ENCODE peak calls at places on chromosomes 4 and X, in five cellular contexts. One of them, this sample, is unnamed.

GRCh38 chr4:150280081-150280950 is 202.1 kb downstream of the DCLK2 start:
- DNase-seq in heart right ventricle: no peak
- DNase-seq in brain microvascular endothelial cell: peak; percentile 88
- DNase-seq in SK-N-SH: no peak
- DNase-seq in endodermal cell: peak; percentile 45
- DNase-seq in this sample: peak; percentile 83

GRCh38 chr4:1871471-1872021 is 353 bp downstream of the NSD2 start:
- DNase-seq in heart right ventricle: peak; percentile 16
- DNase-seq in brain microvascular endothelial cell: no peak
- DNase-seq in SK-N-SH: peak; percentile 85
- DNase-seq in endodermal cell: peak; percentile 77
- DNase-seq in this sample: no peak

GRCh38 chr4:78659264-78659663 is 107.7 kb downstream of the ANXA3 start:
- DNase-seq in brain microvascular endothelial cell: no peak
- DNase-seq in endodermal cell: no peak
- DNase-seq in heart right ventricle: peak; percentile 18
- DNase-seq in SK-N-SH: no peak
- DNase-seq in this sample: peak; percentile 78

GRCh38 chrX:150517303-150517896 is 51.0 kb upstream of the MTM1 start:
- DNase-seq in endodermal cell: no peak
- DNase-seq in brain microvascular endothelial cell: peak; percentile 26
- DNase-seq in heart right ventricle: no peak
- DNase-seq in SK-N-SH: no peak
- DNase-seq in this sample: peak; percentile 77

GRCh38 chr4:184805462-184806245 is 20.1 kb downstream of the ACSL1 start:
- DNase-seq in endodermal cell: peak; percentile 63
- DNase-seq in SK-N-SH: peak; percentile 71
- DNase-seq in brain microvascular endothelial cell: no peak
- DNase-seq in heart right ventricle: peak; percentile 87
- DNase-seq in this sample: peak; percentile 10

GRCh38 chr4:6560416-6561172 is 14.4 kb upstream of the MAN2B2 start:
- DNase-seq in brain microvascular endothelial cell: peak; percentile 47
- DNase-seq in SK-N-SH: no peak
- DNase-seq in endodermal cell: no peak
- DNase-seq in heart right ventricle: no peak
- DNase-seq in this sample: peak; percentile 31

GRCh38 chr4:99817310-99817885 is 771 bp downstream of the DAPP1 start:
- DNase-seq in brain microvascular endothelial cell: no peak
- DNase-seq in heart right ventricle: no peak
- DNase-seq in SK-N-SH: no peak
- DNase-seq in endodermal cell: no peak
- DNase-seq in this sample: no peak

GRCh38 chrX:109049416-109049815 is 313.1 kb upstream of the IRS4 start:
- DNase-seq in SK-N-SH: no peak
- DNase-seq in endodermal cell: peak; percentile 66
- DNase-seq in heart right ventricle: no peak
- DNase-seq in brain microvascular endothelial cell: no peak
- DNase-seq in this sample: no peak

GRCh38 chr4:102318105-102318504 is 27.2 kb downstream of the SLC39A8 start:
- DNase-seq in endodermal cell: no peak
- DNase-seq in SK-N-SH: no peak
- DNase-seq in brain microvascular endothelial cell: no peak
- DNase-seq in heart right ventricle: no peak
- DNase-seq in this sample: no peak

GRCh38 chrX:119887721-119888425 is 7.8 kb upstream of the AKAP14 start:
- DNase-seq in endodermal cell: peak; percentile 94
- DNase-seq in brain microvascular endothelial cell: peak; percentile 29
- DNase-seq in SK-N-SH: peak; percentile 86
- DNase-seq in heart right ventricle: peak; percentile 38
- DNase-seq in this sample: peak; percentile 52

GRCh38 chr4:147596976-147597375 is 20.2 kb upstream of the TMEM184C start:
- DNase-seq in heart right ventricle: no peak
- DNase-seq in brain microvascular endothelial cell: peak; percentile 77
- DNase-seq in SK-N-SH: no peak
- DNase-seq in endodermal cell: no peak
- DNase-seq in this sample: peak; percentile 75

GRCh38 chr4:139453041-139453370 is 915 bp upstream of the RAB33B start:
- DNase-seq in brain microvascular endothelial cell: peak; percentile 72
- DNase-seq in SK-N-SH: no peak
- DNase-seq in heart right ventricle: no peak
- DNase-seq in endodermal cell: no peak
- DNase-seq in this sample: no peak

GRCh38 chr4:54657556-54658313 is at the start of gene KIT:
- DNase-seq in heart right ventricle: peak; percentile 12
- DNase-seq in SK-N-SH: peak; percentile 89
- DNase-seq in endodermal cell: peak; percentile 95
- DNase-seq in brain microvascular endothelial cell: peak; percentile 48
- DNase-seq in this sample: no peak

GRCh38 chrX:72349190-72349589 is 43.5 kb upstream of the CITED1 start:
- DNase-seq in heart right ventricle: no peak
- DNase-seq in SK-N-SH: no peak
- DNase-seq in brain microvascular endothelial cell: no peak
- DNase-seq in endodermal cell: no peak
- DNase-seq in this sample: peak; percentile 39

GRCh38 chrX:51876441-51876840 is 17.0 kb upstream of the MAGED1 start:
- DNase-seq in heart right ventricle: no peak
- DNase-seq in brain microvascular endothelial cell: peak; percentile 19
- DNase-seq in endodermal cell: no peak
- DNase-seq in SK-N-SH: no peak
- DNase-seq in this sample: peak; percentile 35

GRCh38 chr4:336099-336892 is 1.3 kb upstream of the ZNF141 start:
- DNase-seq in endodermal cell: peak; percentile 71
- DNase-seq in brain microvascular endothelial cell: no peak
- DNase-seq in heart right ventricle: peak; percentile 35
- DNase-seq in SK-N-SH: peak; percentile 78
- DNase-seq in this sample: peak; percentile 14

GRCh38 chr4:75470738-75471137 is 43.5 kb downstream of the RCHY1 start:
- DNase-seq in brain microvascular endothelial cell: no peak
- DNase-seq in endodermal cell: no peak
- DNase-seq in heart right ventricle: no peak
- DNase-seq in SK-N-SH: no peak
- DNase-seq in this sample: no peak

GRCh38 chrX:50081282-50081955 is 119.4 kb downstream of the AKAP4 start:
- DNase-seq in heart right ventricle: peak; percentile 13
- DNase-seq in brain microvascular endothelial cell: peak; percentile 5
- DNase-seq in endodermal cell: peak; percentile 76
- DNase-seq in SK-N-SH: peak; percentile 27
- DNase-seq in this sample: peak; percentile 13

GRCh38 chr4:3311489-3312171 is 18.8 kb downstream of the RGS12 start:
- DNase-seq in heart right ventricle: no peak
- DNase-seq in SK-N-SH: no peak
- DNase-seq in endodermal cell: peak; percentile 31
- DNase-seq in brain microvascular endothelial cell: no peak
- DNase-seq in this sample: no peak

GRCh38 chrX:19739683-19740082 is 147.7 kb downstream of the SH3KBP1 start:
- DNase-seq in heart right ventricle: peak; percentile 49
- DNase-seq in SK-N-SH: peak; percentile 64
- DNase-seq in endodermal cell: peak; percentile 85
- DNase-seq in brain microvascular endothelial cell: peak; percentile 66
- DNase-seq in this sample: peak; percentile 83
- TF ChIP-seq CTCF in heart right ventricle: peak; percentile 67
- TF ChIP-seq CTCF in SK-N-SH: peak; percentile 84
- TF ChIP-seq CTCF in endodermal cell: peak; percentile 79
- TF ChIP-seq CTCF in brain microvascular endothelial cell: peak; percentile 81
- TF ChIP-seq CTCF in this sample: peak; percentile 75

GRCh38 chr4:167233523-167234387 is 539 bp downstream of the SPOCK3 start:
- DNase-seq in brain microvascular endothelial cell: peak; percentile 2
- DNase-seq in heart right ventricle: no peak
- DNase-seq in endodermal cell: peak; percentile 69
- DNase-seq in SK-N-SH: peak; percentile 51
- DNase-seq in this sample: peak; percentile 4
- H3K4me3 ChIP-seq in brain microvascular endothelial cell: peak overlapping the region; percentile 68
- H3K4me3 ChIP-seq in heart right ventricle: peak overlapping the region; percentile 42
- H3K4me3 ChIP-seq in endodermal cell: peak overlapping the region; percentile 86
- H3K4me3 ChIP-seq in SK-N-SH: peak overlapping the region; percentile 40
- H3K4me3 ChIP-seq in this sample: peak overlapping the region; percentile 44

GRCh38 chr4:152581536-152582160 is 45.8 kb upstream of the FBXW7 start:
- DNase-seq in brain microvascular endothelial cell: peak; percentile 46
- DNase-seq in endodermal cell: peak; percentile 64
- DNase-seq in SK-N-SH: no peak
- DNase-seq in heart right ventricle: no peak
- DNase-seq in this sample: no peak
- TF ChIP-seq CTCF in brain microvascular endothelial cell: peak; percentile 60
- TF ChIP-seq CTCF in endodermal cell: peak; percentile 81
- TF ChIP-seq CTCF in SK-N-SH: peak; percentile 19
- TF ChIP-seq CTCF in heart right ventricle: no peak
- TF ChIP-seq CTCF in this sample: peak; percentile 15

GRCh38 chrX:14027511-14028019 is 2.1 kb downstream of the GEMIN8 start:
- DNase-seq in heart right ventricle: no peak
- DNase-seq in endodermal cell: no peak
- DNase-seq in brain microvascular endothelial cell: peak; percentile 27
- DNase-seq in SK-N-SH: no peak
- DNase-seq in this sample: peak; percentile 96

GRCh38 chrX:14029039-14029424 is 660 bp downstream of the GEMIN8 start:
- DNase-seq in SK-N-SH: peak; percentile 42
- DNase-seq in endodermal cell: no peak
- DNase-seq in brain microvascular endothelial cell: no peak
- DNase-seq in heart right ventricle: no peak
- DNase-seq in this sample: peak; percentile 36

GRCh38 chrX:14029425-14030247 is at the start of gene GEMIN8:
- DNase-seq in endodermal cell: peak; percentile 91
- DNase-seq in SK-N-SH: peak; percentile 92
- DNase-seq in brain microvascular endothelial cell: peak; percentile 82
- DNase-seq in heart right ventricle: peak; percentile 86
- DNase-seq in this sample: peak; percentile 92

GRCh38 chrX:14027031-14027430 is 2.7 kb downstream of the GEMIN8 start:
- DNase-seq in endodermal cell: no peak
- DNase-seq in brain microvascular endothelial cell: no peak
- DNase-seq in SK-N-SH: no peak
- DNase-seq in heart right ventricle: peak; percentile 9
- DNase-seq in this sample: peak; percentile 73

GRCh38 chrX:14028473-14028872 is 1.2 kb downstream of the GEMIN8 start:
- DNase-seq in endodermal cell: no peak
- DNase-seq in heart right ventricle: no peak
- DNase-seq in brain microvascular endothelial cell: no peak
- DNase-seq in SK-N-SH: no peak
- DNase-seq in this sample: peak; percentile 20
- H3K4me3 ChIP-seq in endodermal cell: peak overlapping the region; percentile 88
- H3K4me3 ChIP-seq in heart right ventricle: peak overlapping the region; percentile 73
- H3K4me3 ChIP-seq in brain microvascular endothelial cell: no peak overlapping the region
- H3K4me3 ChIP-seq in SK-N-SH: peak overlapping the region; percentile 78
- H3K4me3 ChIP-seq in this sample: no peak overlapping the region

GRCh38 chr4:27789768-27790167 is 929.1 kb downstream of the STIM2 start:
- DNase-seq in SK-N-SH: no peak
- DNase-seq in endodermal cell: no peak
- DNase-seq in brain microvascular endothelial cell: peak; percentile 38
- DNase-seq in heart right ventricle: no peak
- DNase-seq in this sample: peak; percentile 35

GRCh38 chr4:27791640-27792039 is 931.0 kb downstream of the STIM2 start:
- DNase-seq in endodermal cell: no peak
- DNase-seq in brain microvascular endothelial cell: peak; percentile 91
- DNase-seq in heart right ventricle: no peak
- DNase-seq in SK-N-SH: no peak
- DNase-seq in this sample: peak; percentile 84

GRCh38 chr4:27787195-27787594 is 926.6 kb downstream of the STIM2 start:
- DNase-seq in heart right ventricle: no peak
- DNase-seq in brain microvascular endothelial cell: no peak
- DNase-seq in SK-N-SH: no peak
- DNase-seq in endodermal cell: no peak
- DNase-seq in this sample: no peak

GRCh38 chr4:27790911-27791310 is 930.3 kb downstream of the STIM2 start:
- DNase-seq in endodermal cell: no peak
- DNase-seq in heart right ventricle: no peak
- DNase-seq in SK-N-SH: no peak
- DNase-seq in brain microvascular endothelial cell: peak; percentile 41
- DNase-seq in this sample: peak; percentile 38
- TF ChIP-seq CTCF in endodermal cell: no peak
- TF ChIP-seq CTCF in heart right ventricle: no peak
- TF ChIP-seq CTCF in SK-N-SH: no peak
- TF ChIP-seq CTCF in brain microvascular endothelial cell: no peak
- TF ChIP-seq CTCF in this sample: no peak

DNA sequence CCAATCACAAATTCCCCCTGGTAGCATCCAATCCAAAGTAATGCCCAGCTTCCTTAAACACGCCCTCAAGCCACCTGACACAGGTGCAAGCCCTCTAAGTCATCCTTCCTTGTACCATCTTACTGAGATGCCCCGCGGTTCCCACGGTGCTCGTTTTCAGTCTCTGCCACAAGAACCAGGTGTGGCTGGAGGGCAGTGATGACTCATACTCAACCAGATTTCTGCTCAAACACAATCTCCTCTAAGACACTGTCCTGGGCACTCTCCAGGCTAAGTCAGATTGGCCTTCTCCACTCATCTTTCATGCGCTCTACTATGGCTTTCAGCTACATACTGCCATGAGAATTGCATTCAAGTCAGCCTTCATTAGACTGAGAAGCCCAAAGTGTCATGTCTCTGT is 3.5 kb downstream of the SH3KBP1 start:
- DNase-seq in endodermal cell: no peak
- DNase-seq in brain microvascular endothelial cell: no peak
- DNase-seq in SK-N-SH: no peak
- DNase-seq in heart right ventricle: no peak
- DNase-seq in this sample: no peak
- H3K4me3 ChIP-seq in endodermal cell: no peak overlapping the region
- H3K4me3 ChIP-seq in brain microvascular endothelial cell: no peak overlapping the region
- H3K4me3 ChIP-seq in SK-N-SH: no peak overlapping the region
- H3K4me3 ChIP-seq in heart right ventricle: no peak overlapping the region
- H3K4me3 ChIP-seq in this sample: no peak overlapping the region

GRCh38 chr4:98143001-98143899 is at the start of gene STPG2:
- DNase-seq in heart right ventricle: peak; percentile 90
- DNase-seq in SK-N-SH: peak; percentile 89
- DNase-seq in endodermal cell: peak; percentile 97
- DNase-seq in brain microvascular endothelial cell: peak; percentile 84
- DNase-seq in this sample: peak; percentile 76
- TF ChIP-seq CTCF in heart right ventricle: peak; percentile 54
- TF ChIP-seq CTCF in SK-N-SH: peak; percentile 56
- TF ChIP-seq CTCF in endodermal cell: peak; percentile 83
- TF ChIP-seq CTCF in brain microvascular endothelial cell: peak; percentile 69
- TF ChIP-seq CTCF in this sample: peak; percentile 39